ENCODE peak calls at places on chromosomes 1 and 21, in four cellular contexts. I is AG20443; L is PC-3; Z is CD4-positive, alpha-beta T cell. X is an unnamed sample.

GRCh38 chr1:116721608-116722007 is 32.6 kb upstream of the CD2 start:
- DNase-seq in I (no peak), L (no peak), Z (no peak), X (no peak)

GRCh38 chr1:155295183-155295941 is 5.9 kb downstream of the PKLR start:
- DNase-seq in I (peak), L (no peak), Z (no peak), X (no peak)

GRCh38 chr21:45820171-45821091 is 161.1 kb upstream of the COL6A1 start:
- DNase-seq in I (peak), L (peak), Z (peak), X (peak)

GRCh38 chr1:55338448-55338820 is 123.3 kb upstream of the USP24 start:
- DNase-seq in I (no peak), L (no peak), Z (no peak), X (no peak)

GRCh38 chr1:56432561-56432971 is 146.8 kb downstream of the PLPP3 start:
- DNase-seq in I (no peak), L (no peak), Z (no peak), X (no peak)

GRCh38 chr1:8512504-8512903 is 194.6 kb downstream of the SLC45A1 start:
- DNase-seq in I (no peak), L (no peak), Z (no peak), X (no peak)

GRCh38 chr1:159091547-159092397 is 15.2 kb upstream of the AIM2 start:
- DNase-seq in I (peak), L (peak), Z (no peak), X (peak)

GRCh38 chr1:29236993-29237905 is 927 bp downstream of the PTPRU start:
- DNase-seq in I (peak), L (peak), Z (no peak), X (peak)

GRCh38 chr21:16588433-16588860 is 858.7 kb downstream of the USP25 start:
- DNase-seq in I (peak), L (peak), Z (no peak), X (peak)

GRCh38 chr1:18385239-18385790 is 95.4 kb upstream of the KLHDC7A start:
- DNase-seq in I (peak), L (no peak), Z (no peak), X (no peak)

GRCh38 chr1:225709101-225709500 is 56.2 kb upstream of the ENAH start:
- DNase-seq in I (no peak), L (peak), Z (no peak), X (no peak)

GRCh38 chr1:162724583-162725120 is 65.8 kb upstream of the HSD17B7 start:
- DNase-seq in I (no peak), L (no peak), Z (no peak), X (no peak)

GRCh38 chr1:41356752-41357151 is 4.5 kb upstream of the FOXO6 start:
- DNase-seq in I (no peak), L (no peak), Z (no peak), X (no peak)

GRCh38 chr21:41370840-41371697 is 9.2 kb downstream of the MX2 start:
- DNase-seq in I (peak), L (no peak), Z (no peak), X (peak)

GRCh38 chr1:109191377-109191776 is 22.3 kb upstream of the SARS1 start:
- DNase-seq in I (no peak), L (no peak), Z (no peak), X (no peak)